ENCODE peak calls at places on chromosomes 5 and 9, in seven cellular contexts. Y is PC-9, X is brain microvascular endothelial cell, I is progenitor cell of endocrine pancreas, P is AG04449, G is A673, S is AG09319. B is an unnamed sample.

GRCh38 chr5:173055722-173055982 is 500 bp upstream of the CREBRF start:
- DNase-seq in Y (no peak), X (no peak), I (no peak), P (no peak), G (no peak), S (no peak), B (no peak)

GRCh38 chr5:2263763-2264162 is 381.0 kb upstream of the IRX4 start:
- DNase-seq in Y (no peak), X (no peak), I (no peak), P (no peak), G (no peak), S (no peak), B (no peak)

GRCh38 chr5:89065919-89066318 is 182.9 kb upstream of the MEF2C start:
- DNase-seq in Y (no peak), X (no peak), I (no peak), P (no peak), G (no peak), S (no peak), B (no peak)

GRCh38 chr5:43889238-43889637 is 286.3 kb downstream of the NNT start:
- DNase-seq in Y (no peak), X (no peak), I (no peak), P (no peak), G (no peak), S (no peak), B (no peak)

GRCh38 chr5:16881253-16881652 is 54.8 kb downstream of the MYO10 start:
- DNase-seq in Y (no peak), X (no peak), I (no peak), P (no peak), G (no peak), S (no peak), B (no peak)

GRCh38 chr5:9686211-9686610 is 56.1 kb upstream of the TAS2R1 start:
- DNase-seq in Y (no peak), X (peak), I (no peak), P (peak), G (no peak), S (no peak), B (no peak)

GRCh38 chr9:36837431-36838405 is 196.3 kb downstream of the PAX5 start:
- DNase-seq in Y (no peak), X (no peak), I (no peak), P (no peak), G (no peak), S (no peak), B (no peak)

GRCh38 chr5:15807248-15807647 is 307.3 kb downstream of the FBXL7 start:
- DNase-seq in Y (no peak), X (no peak), I (no peak), P (no peak), G (no peak), S (no peak), B (no peak)

GRCh38 chr9:120894404-120895226 is 17.6 kb upstream of the PHF19 start:
- DNase-seq in Y (no peak), X (no peak), I (peak), P (no peak), G (no peak), S (no peak), B (no peak)

GRCh38 chr5:82365744-82366228 is 87.6 kb upstream of the RPS23 start:
- DNase-seq in Y (peak), X (peak), I (no peak), P (no peak), G (no peak), S (no peak), B (no peak)

GRCh38 chr9:130186051-130186450 is 13.8 kb downstream of the NCS1 start:
- DNase-seq in Y (no peak), X (no peak), I (no peak), P (no peak), G (no peak), S (no peak), B (no peak)

GRCh38 chr5:38591450-38591849 is 35.0 kb upstream of the LIFR start:
- DNase-seq in Y (no peak), X (no peak), I (no peak), P (no peak), G (no peak), S (no peak), B (no peak)

GRCh38 chr5:149561848-149562247 is 10.6 kb upstream of the CSNK1A1 start:
- DNase-seq in Y (peak), X (peak), I (no peak), P (peak), G (peak), S (peak), B (peak)

GRCh38 chr9:16705121-16705604 is 165.3 kb downstream of the BNC2 start:
- DNase-seq in Y (peak), X (peak), I (peak), P (peak), G (peak), S (peak), B (peak)

GRCh38 chr5:140344683-140345423 is 1.6 kb downstream of the HBEGF start:
- DNase-seq in Y (peak), X (no peak), I (no peak), P (no peak), G (no peak), S (no peak), B (no peak)

GRCh38 chr5:150579462-150580400 is 60.7 kb upstream of the SYNPO start:
- DNase-seq in Y (no peak), X (no peak), I (no peak), P (no peak), G (no peak), S (no peak), B (no peak)

GRCh38 chr5:1985781-1986180 is 103.1 kb upstream of the IRX4 start:
- DNase-seq in Y (no peak), X (no peak), I (no peak), P (no peak), G (no peak), S (no peak), B (no peak)

GRCh38 chr9:96232539-96233241 is 69.3 kb downstream of the HSD17B3 start:
- DNase-seq in Y (peak), X (peak), I (no peak), P (no peak), G (peak), S (no peak), B (peak)

GRCh38 chr5:945691-946541 is 53.2 kb downstream of the TRIP13 start:
- DNase-seq in Y (no peak), X (no peak), I (no peak), P (no peak), G (no peak), S (no peak), B (no peak)

GRCh38 chr5:161544350-161544765 is 2.2 kb downstream of the GABRB2 start:
- DNase-seq in Y (peak), X (peak), I (peak), P (no peak), G (peak), S (no peak), B (peak)

GRCh38 chr5:159047081-159047480 is 52.6 kb downstream of the EBF1 start:
- DNase-seq in Y (no peak), X (peak), I (no peak), P (no peak), G (no peak), S (no peak), B (no peak)

GRCh38 chr9:95509851-95510529 is 6.8 kb downstream of the PTCH1 start:
- DNase-seq in Y (no peak), X (no peak), I (no peak), P (no peak), G (peak), S (no peak), B (no peak)

GRCh38 chr9:129765764-129766317 is 13.0 kb upstream of the PTGES start:
- DNase-seq in Y (no peak), X (no peak), I (no peak), P (no peak), G (no peak), S (no peak), B (no peak)

GRCh38 chr5:140628711-140629110 is 4.3 kb downstream of the CD14 start:
- DNase-seq in Y (no peak), X (peak), I (no peak), P (no peak), G (no peak), S (no peak), B (no peak)

GRCh38 chr9:69882998-69883565 is 62.5 kb downstream of the CFAP95 start:
- DNase-seq in Y (no peak), X (no peak), I (no peak), P (no peak), G (no peak), S (no peak), B (no peak)

GRCh38 chr5:54709096-54709495 is 191.5 kb downstream of the SNX18 start:
- DNase-seq in Y (no peak), X (no peak), I (no peak), P (no peak), G (no peak), S (no peak), B (no peak)

GRCh38 chr5:126015244-126016054 is 407.8 kb upstream of the GRAMD2B start:
- DNase-seq in Y (no peak), X (peak), I (no peak), P (no peak), G (no peak), S (peak), B (no peak)

GRCh38 chr5:16013334-16014065 is 166.1 kb downstream of the MARCHF11 start:
- DNase-seq in Y (no peak), X (no peak), I (no peak), P (no peak), G (no peak), S (no peak), B (no peak)

GRCh38 chr9:116471093-116471906 is 215.8 kb upstream of the TRIM32 start:
- DNase-seq in Y (no peak), X (peak), I (no peak), P (no peak), G (peak), S (peak), B (no peak)

GRCh38 chr5:133696782-133697507 is 84.6 kb upstream of the FSTL4 start:
- DNase-seq in Y (no peak), X (no peak), I (no peak), P (no peak), G (no peak), S (no peak), B (no peak)

GRCh38 chr5:11261226-11261625 is 500.2 kb upstream of the DAP start:
- DNase-seq in Y (no peak), X (no peak), I (no peak), P (no peak), G (no peak), S (no peak), B (no peak)

GRCh38 chr9:95027914-95028854 is 289.3 kb downstream of the FANCC start:
- DNase-seq in Y (no peak), X (no peak), I (no peak), P (no peak), G (no peak), S (no peak), B (no peak)

GRCh38 chr9:81470864-81471263 is 218.5 kb downstream of the TLE1 start:
- DNase-seq in Y (no peak), X (no peak), I (no peak), P (no peak), G (no peak), S (no peak), B (no peak)

GRCh38 chr5:73300520-73301207 is 127.7 kb downstream of the TMEM174 start:
- DNase-seq in Y (no peak), X (no peak), I (peak), P (no peak), G (no peak), S (no peak), B (no peak)

GRCh38 chr9:137049544-137050449 is 3.8 kb upstream of the NPDC1 start:
- DNase-seq in Y (peak), X (no peak), I (peak), P (no peak), G (peak), S (no peak), B (no peak)

GRCh38 chr5:96538831-96539250 is 105.8 kb upstream of the PCSK1 start:
- DNase-seq in Y (no peak), X (no peak), I (no peak), P (no peak), G (no peak), S (no peak), B (no peak)

DNA sequence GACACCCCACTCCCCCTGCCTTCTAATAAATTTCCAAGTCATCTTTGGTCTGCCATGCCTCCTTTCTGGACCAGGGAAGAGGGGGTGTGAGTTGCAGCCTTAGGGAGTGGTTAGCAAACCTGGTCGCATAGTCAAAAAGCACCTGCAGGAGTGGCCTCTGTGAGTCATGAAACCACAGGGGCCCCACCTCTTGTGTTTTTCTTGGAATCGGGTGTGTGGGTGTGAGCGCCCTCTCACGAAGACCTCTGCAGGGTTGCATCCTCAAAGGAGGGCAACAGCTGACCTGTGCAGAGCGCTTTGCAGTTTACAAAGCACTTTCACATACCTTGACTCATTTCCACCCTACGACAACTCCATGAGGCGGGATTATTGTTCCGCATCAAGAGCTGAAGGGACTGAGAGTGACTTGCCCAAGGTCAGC is 36.8 kb upstream of the TEX48 start:
- DNase-seq in Y (peak), X (no peak), I (no peak), P (no peak), G (no peak), S (no peak), B (no peak)
- TF ChIP-seq CTCF in Y (no peak), X (no peak), I (no peak), P (no peak), G (no peak), S (no peak), B (no peak)

GRCh38 chr9:105475302-105475701 is 27.5 kb downstream of the FSD1L start:
- DNase-seq in Y (no peak), X (peak), I (no peak), P (peak), G (peak), S (no peak), B (no peak)
- TF ChIP-seq CTCF in Y (no peak), X (peak), I (peak), P (peak), G (peak), S (peak), B (peak)

DNA sequence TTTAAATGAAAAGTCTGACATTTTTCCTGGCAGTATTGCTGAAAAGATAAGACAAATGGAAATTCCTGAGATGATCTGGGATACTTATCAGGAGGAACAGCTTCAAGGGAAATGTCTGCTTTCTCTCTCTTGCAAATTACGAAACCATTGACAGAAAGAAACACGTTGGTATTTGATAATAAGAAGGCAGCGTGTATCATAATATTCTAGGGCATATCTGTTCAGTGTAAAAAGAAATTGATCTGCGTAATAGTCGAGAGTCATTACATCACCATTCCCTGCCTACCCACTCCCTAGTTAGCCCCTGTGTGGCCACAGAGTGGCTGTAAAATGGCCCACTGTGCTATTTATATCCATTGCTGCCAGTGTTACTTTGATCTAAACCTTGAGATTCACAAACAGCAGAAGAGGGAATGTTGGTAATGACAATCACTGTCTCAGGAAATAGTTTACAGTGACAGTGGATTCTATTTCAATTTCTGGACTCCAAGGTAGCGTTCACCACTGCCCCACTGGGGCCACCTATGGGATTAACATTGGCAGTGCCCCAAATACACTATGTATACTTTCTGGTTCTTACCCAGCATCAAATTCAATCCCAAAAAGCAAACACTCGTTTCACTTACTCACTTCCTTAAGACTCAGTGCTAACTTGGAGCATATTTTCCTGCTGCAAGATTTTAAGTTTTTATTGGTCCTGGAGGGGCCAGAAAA is 133.4 kb upstream of the GAS1 start:
- DNase-seq in Y (no peak), X (no peak), I (no peak), P (no peak), G (peak), S (no peak), B (no peak)
- TF ChIP-seq CTCF in Y (peak), X (peak), I (peak), P (no peak), G (peak), S (no peak), B (no peak)

GRCh38 chr9:14768561-14769234 is 46.2 kb upstream of the CER1 start:
- DNase-seq in Y (peak), X (peak), I (peak), P (no peak), G (peak), S (peak), B (peak)
- TF ChIP-seq CTCF in Y (peak), X (peak), I (peak), P (peak), G (peak), S (peak), B (peak)

B was measured in AG09309.